ENCODE peak calls at places on chromosomes 1 and 21, in four cellular contexts. L is HCT116, B is ovary, I is NCI-H1694 treated with DMSO at 0.1 percent for 48 hours. H is an unnamed sample.

GRCh38 chr1:31055953-31056352 is 9.6 kb downstream of the PUM1 start:
- DNase-seq in B (no peak), L (no peak), I (no peak), H (no peak)

GRCh38 chr1:46622341-46622740 is 5.7 kb upstream of the MOB3C start:
- DNase-seq in L (no peak), B (no peak), I (peak), H (no peak)

GRCh38 chr1:207719209-207719608 is 32.6 kb upstream of the CD46 start:
- DNase-seq in I (no peak), L (no peak), B (no peak), H (no peak)

GRCh38 chr1:8104278-8105236 is 78.4 kb upstream of the ERRFI1 start:
- DNase-seq in L (no peak), I (no peak), B (no peak), H (no peak)

GRCh38 chr1:230737622-230738262 is 9.4 kb upstream of the CAPN9 start:
- DNase-seq in B (no peak), I (no peak), L (no peak), H (no peak)

GRCh38 chr21:46284077-46284644 is 1.2 kb downstream of the MCM3AP start:
- DNase-seq in I (no peak), B (no peak), L (no peak), H (no peak)

GRCh38 chr1:183635112-183635605 is 424 bp downstream of the ARPC5 start:
- DNase-seq in L (no peak), I (no peak), B (peak), H (no peak)

GRCh38 chr21:26945916-26946315 is 21.0 kb downstream of the ADAMTS5 start:
- DNase-seq in L (no peak), I (no peak), B (peak), H (no peak)

GRCh38 chr1:71339238-71339637 is 258.4 kb upstream of the ZRANB2 start:
- DNase-seq in I (no peak), L (no peak), B (no peak), H (no peak)

GRCh38 chr1:176206006-176206960 is 803 bp downstream of the COP1 start:
- DNase-seq in B (no peak), I (peak), L (no peak), H (no peak)

GRCh38 chr1:186283374-186283773 is 91.7 kb downstream of the TPR start:
- DNase-seq in B (no peak), I (no peak), L (no peak), H (no peak)

GRCh38 chr21:31713115-31713514 is 18.8 kb downstream of the SCAF4 start:
- DNase-seq in L (no peak), B (no peak), I (no peak), H (no peak)

GRCh38 chr1:181583598-181583997 is 100.3 kb downstream of the CACNA1E start:
- DNase-seq in I (no peak), L (peak), B (no peak), H (no peak)

GRCh38 chr1:82287556-82287955 is 486.8 kb downstream of the ADGRL2 start:
- DNase-seq in B (no peak), L (no peak), I (no peak), H (no peak)

GRCh38 chr1:19824541-19824940 is 9.5 kb upstream of the RNF186 start:
- DNase-seq in I (no peak), L (no peak), B (no peak), H (no peak)

GRCh38 chr1:28087614-28088167 is 719 bp downstream of the EYA3 start:
- DNase-seq in I (no peak), B (no peak), L (no peak), H (no peak)

GRCh38 chr1:227245613-227246320 is 72.5 kb downstream of the CDC42BPA start:
- DNase-seq in L (no peak), I (no peak), B (no peak), H (no peak)

GRCh38 chr1:151536499-151536898 is 3.6 kb upstream of the TUFT1 start:
- DNase-seq in I (no peak), B (no peak), L (no peak), H (no peak)

GRCh38 chr1:167305059-167305704 is 84.5 kb downstream of the POU2F1 start:
- DNase-seq in L (no peak), B (no peak), I (no peak), H (no peak)

GRCh38 chr1:168719306-168720111 is 9.5 kb downstream of the DPT start:
- DNase-seq in I (no peak), L (peak), B (no peak), H (no peak)

GRCh38 chr1:32151319-32151787 is 28.1 kb upstream of the TXLNA start:
- DNase-seq in B (no peak), L (no peak), I (no peak), H (no peak)

GRCh38 chr1:31122779-31123178 is 57.3 kb upstream of the PUM1 start:
- DNase-seq in L (no peak), I (no peak), B (no peak), H (no peak)

GRCh38 chr1:239792157-239792556 is 299.5 kb upstream of the FMN2 start:
- DNase-seq in I (no peak), B (no peak), L (no peak), H (no peak)

GRCh38 chr1:184272178-184272866 is 114.5 kb upstream of the C1orf21 start:
- DNase-seq in L (no peak), B (no peak), I (no peak), H (no peak)